ENCODE peak calls at places on chromosomes 11 and 22, in five cellular contexts. One of them, this sample, is unnamed.

GRCh38 chr22:19844423-19845368 is 10.0 kb downstream of the GNB1L start:
- DNase-seq in IMR-90: peak; percentile 40
- DNase-seq in CD8-positive, alpha-beta memory T cell: no peak
- DNase-seq in fibroblast of pulmonary artery: peak; percentile 47
- DNase-seq in tibial nerve: no peak
- DNase-seq in this sample: peak; percentile 53

GRCh38 chr11:19428206-19429001 is 187.7 kb upstream of the E2F8 start:
- DNase-seq in IMR-90: peak; percentile 34
- DNase-seq in CD8-positive, alpha-beta memory T cell: no peak
- DNase-seq in fibroblast of pulmonary artery: no peak
- DNase-seq in tibial nerve: no peak
- DNase-seq in this sample: no peak

GRCh38 chr11:128988224-128988970 is 45.7 kb upstream of the TP53AIP1 start:
- DNase-seq in IMR-90: peak; percentile 16
- DNase-seq in CD8-positive, alpha-beta memory T cell: no peak
- DNase-seq in fibroblast of pulmonary artery: no peak
- DNase-seq in tibial nerve: no peak
- DNase-seq in this sample: no peak

GRCh38 chr11:92739020-92739419 is 230.4 kb upstream of the MTNR1B start:
- DNase-seq in IMR-90: peak; percentile 29
- DNase-seq in CD8-positive, alpha-beta memory T cell: no peak
- DNase-seq in fibroblast of pulmonary artery: peak; percentile 58
- DNase-seq in tibial nerve: peak; percentile 79
- DNase-seq in this sample: no peak

GRCh38 chr22:47463220-47463619 is 700.8 kb downstream of the TBC1D22A start:
- DNase-seq in IMR-90: no peak
- DNase-seq in CD8-positive, alpha-beta memory T cell: no peak
- DNase-seq in fibroblast of pulmonary artery: no peak
- DNase-seq in tibial nerve: no peak
- DNase-seq in this sample: no peak

GRCh38 chr11:128294685-128295079 is 292.7 kb downstream of the ETS1 start:
- DNase-seq in IMR-90: peak; percentile 63
- DNase-seq in CD8-positive, alpha-beta memory T cell: no peak
- DNase-seq in fibroblast of pulmonary artery: peak; percentile 27
- DNase-seq in tibial nerve: no peak
- DNase-seq in this sample: no peak

GRCh38 chr11:108286369-108286768 is 63.5 kb downstream of the ATM start:
- DNase-seq in IMR-90: no peak
- DNase-seq in CD8-positive, alpha-beta memory T cell: no peak
- DNase-seq in fibroblast of pulmonary artery: no peak
- DNase-seq in tibial nerve: no peak
- DNase-seq in this sample: no peak

GRCh38 chr11:113376156-113376555 is 11.4 kb upstream of the ANKK1 start:
- DNase-seq in IMR-90: peak; percentile 30
- DNase-seq in CD8-positive, alpha-beta memory T cell: no peak
- DNase-seq in fibroblast of pulmonary artery: peak; percentile 72
- DNase-seq in tibial nerve: no peak
- DNase-seq in this sample: no peak

GRCh38 chr11:65419460-65419772 is 3.2 kb upstream of the NEAT1 start:
- DNase-seq in IMR-90: no peak
- DNase-seq in CD8-positive, alpha-beta memory T cell: no peak
- DNase-seq in fibroblast of pulmonary artery: no peak
- DNase-seq in tibial nerve: peak; percentile 31
- DNase-seq in this sample: no peak

GRCh38 chr22:46373838-46374662 is 38.5 kb downstream of the TRMU start:
- DNase-seq in IMR-90: no peak
- DNase-seq in CD8-positive, alpha-beta memory T cell: peak; percentile 58
- DNase-seq in fibroblast of pulmonary artery: no peak
- DNase-seq in tibial nerve: no peak
- DNase-seq in this sample: peak; percentile 64

GRCh38 chr11:22641559-22641958 is 15.9 kb upstream of the FANCF start:
- DNase-seq in IMR-90: no peak
- DNase-seq in CD8-positive, alpha-beta memory T cell: no peak
- DNase-seq in fibroblast of pulmonary artery: no peak
- DNase-seq in tibial nerve: no peak
- DNase-seq in this sample: no peak

GRCh38 chr11:46375392-46376101 is 5.9 kb upstream of the MDK start:
- DNase-seq in IMR-90: no peak
- DNase-seq in CD8-positive, alpha-beta memory T cell: no peak
- DNase-seq in fibroblast of pulmonary artery: no peak
- DNase-seq in tibial nerve: no peak
- DNase-seq in this sample: no peak

GRCh38 chr22:36404436-36404835 is 16.7 kb upstream of the MYH9 start:
- DNase-seq in IMR-90: no peak
- DNase-seq in CD8-positive, alpha-beta memory T cell: no peak
- DNase-seq in fibroblast of pulmonary artery: no peak
- DNase-seq in tibial nerve: no peak
- DNase-seq in this sample: no peak

GRCh38 chr11:43212279-43212678 is 99.5 kb upstream of the API5 start:
- DNase-seq in IMR-90: no peak
- DNase-seq in CD8-positive, alpha-beta memory T cell: no peak
- DNase-seq in fibroblast of pulmonary artery: no peak
- DNase-seq in tibial nerve: no peak
- DNase-seq in this sample: peak; percentile 18

GRCh38 chr22:48758021-48758561 is 1069.6 kb downstream of the BRD1 start:
- DNase-seq in IMR-90: no peak
- DNase-seq in CD8-positive, alpha-beta memory T cell: no peak
- DNase-seq in fibroblast of pulmonary artery: no peak
- DNase-seq in tibial nerve: no peak
- DNase-seq in this sample: peak; percentile 49

GRCh38 chr11:73981051-73981805 is 1.4 kb downstream of the UCP2 start:
- DNase-seq in IMR-90: no peak
- DNase-seq in CD8-positive, alpha-beta memory T cell: peak; percentile 37
- DNase-seq in fibroblast of pulmonary artery: no peak
- DNase-seq in tibial nerve: no peak
- DNase-seq in this sample: peak; percentile 26

GRCh38 chr11:68146704-68147474 is 25.7 kb upstream of the CHKA start:
- DNase-seq in IMR-90: peak; percentile 50
- DNase-seq in CD8-positive, alpha-beta memory T cell: no peak
- DNase-seq in fibroblast of pulmonary artery: peak; percentile 49
- DNase-seq in tibial nerve: no peak
- DNase-seq in this sample: peak; percentile 47

GRCh38 chr11:110573411-110573810 is 138.8 kb downstream of the ARHGAP20 start:
- DNase-seq in IMR-90: no peak
- DNase-seq in CD8-positive, alpha-beta memory T cell: no peak
- DNase-seq in fibroblast of pulmonary artery: no peak
- DNase-seq in tibial nerve: no peak
- DNase-seq in this sample: no peak

GRCh38 chr22:48337957-48338792 is 1489.5 kb downstream of the BRD1 start:
- DNase-seq in IMR-90: no peak
- DNase-seq in CD8-positive, alpha-beta memory T cell: no peak
- DNase-seq in fibroblast of pulmonary artery: no peak
- DNase-seq in tibial nerve: no peak
- DNase-seq in this sample: peak; percentile 52

GRCh38 chr11:8021920-8022319 is 34.8 kb downstream of the EIF3F start:
- DNase-seq in IMR-90: no peak
- DNase-seq in CD8-positive, alpha-beta memory T cell: no peak
- DNase-seq in fibroblast of pulmonary artery: no peak
- DNase-seq in tibial nerve: no peak
- DNase-seq in this sample: no peak

GRCh38 chr11:17611049-17611448 is 64.0 kb downstream of the OTOG start:
- DNase-seq in IMR-90: no peak
- DNase-seq in CD8-positive, alpha-beta memory T cell: no peak
- DNase-seq in fibroblast of pulmonary artery: no peak
- DNase-seq in tibial nerve: no peak
- DNase-seq in this sample: peak; percentile 32

GRCh38 chr22:47842119-47842518 is 1079.7 kb downstream of the TBC1D22A start:
- DNase-seq in IMR-90: no peak
- DNase-seq in CD8-positive, alpha-beta memory T cell: no peak
- DNase-seq in fibroblast of pulmonary artery: no peak
- DNase-seq in tibial nerve: no peak
- DNase-seq in this sample: peak; percentile 46

GRCh38 chr11:95512682-95513081 is 276.9 kb downstream of the FAM76B start:
- DNase-seq in IMR-90: peak; percentile 88
- DNase-seq in CD8-positive, alpha-beta memory T cell: no peak
- DNase-seq in fibroblast of pulmonary artery: peak; percentile 88
- DNase-seq in tibial nerve: peak; percentile 69
- DNase-seq in this sample: no peak

GRCh38 chr11:120339394-120339890 is 3.2 kb downstream of the ARHGEF12 start:
- DNase-seq in IMR-90: peak; percentile 43
- DNase-seq in CD8-positive, alpha-beta memory T cell: no peak
- DNase-seq in fibroblast of pulmonary artery: peak; percentile 45
- DNase-seq in tibial nerve: no peak
- DNase-seq in this sample: no peak

GRCh38 chr11:115408036-115408911 is 95.9 kb downstream of the CADM1 start:
- DNase-seq in IMR-90: peak; percentile 44
- DNase-seq in CD8-positive, alpha-beta memory T cell: no peak
- DNase-seq in fibroblast of pulmonary artery: no peak
- DNase-seq in tibial nerve: no peak
- DNase-seq in this sample: no peak

GRCh38 chr11:111512296-111513239 is at the start of gene BTG4:
- DNase-seq in IMR-90: no peak
- DNase-seq in CD8-positive, alpha-beta memory T cell: no peak
- DNase-seq in fibroblast of pulmonary artery: no peak
- DNase-seq in tibial nerve: no peak
- DNase-seq in this sample: peak; percentile 75

GRCh38 chr11:64448599-64449380 is 89.8 kb downstream of the RPS6KA4 start:
- DNase-seq in IMR-90: peak; percentile 43
- DNase-seq in CD8-positive, alpha-beta memory T cell: peak; percentile 77
- DNase-seq in fibroblast of pulmonary artery: peak; percentile 61
- DNase-seq in tibial nerve: peak; percentile 74
- DNase-seq in this sample: peak; percentile 96

GRCh38 chr11:65880844-65881421 is 1.3 kb downstream of the CTSW start:
- DNase-seq in IMR-90: no peak
- DNase-seq in CD8-positive, alpha-beta memory T cell: no peak
- DNase-seq in fibroblast of pulmonary artery: no peak
- DNase-seq in tibial nerve: no peak
- DNase-seq in this sample: no peak

GRCh38 chr11:73201888-73202810 is 15.9 kb upstream of the P2RY2 start:
- DNase-seq in IMR-90: no peak
- DNase-seq in CD8-positive, alpha-beta memory T cell: no peak
- DNase-seq in fibroblast of pulmonary artery: no peak
- DNase-seq in tibial nerve: no peak
- DNase-seq in this sample: no peak

GRCh38 chr11:92380882-92381281 is 156.3 kb downstream of the FAT3 start:
- DNase-seq in IMR-90: peak; percentile 77
- DNase-seq in CD8-positive, alpha-beta memory T cell: no peak
- DNase-seq in fibroblast of pulmonary artery: peak; percentile 53
- DNase-seq in tibial nerve: no peak
- DNase-seq in this sample: no peak

GRCh38 chr11:63845305-63845704 is 6.4 kb downstream of the MARK2 start:
- DNase-seq in IMR-90: peak; percentile 91
- DNase-seq in CD8-positive, alpha-beta memory T cell: peak; percentile 16
- DNase-seq in fibroblast of pulmonary artery: peak; percentile 83
- DNase-seq in tibial nerve: no peak
- DNase-seq in this sample: no peak

GRCh38 chr11:72085836-72086475 is 5.3 kb downstream of the LRRC51 start:
- DNase-seq in IMR-90: no peak
- DNase-seq in CD8-positive, alpha-beta memory T cell: no peak
- DNase-seq in fibroblast of pulmonary artery: no peak
- DNase-seq in tibial nerve: no peak
- DNase-seq in this sample: no peak

GRCh38 chr11:72081856-72082255 is 1.2 kb downstream of the LRRC51 start:
- DNase-seq in IMR-90: no peak
- DNase-seq in CD8-positive, alpha-beta memory T cell: no peak
- DNase-seq in fibroblast of pulmonary artery: no peak
- DNase-seq in tibial nerve: no peak
- DNase-seq in this sample: no peak

GRCh38 chr11:72083414-72083813 is 2.8 kb downstream of the LRRC51 start:
- DNase-seq in IMR-90: no peak
- DNase-seq in CD8-positive, alpha-beta memory T cell: no peak
- DNase-seq in fibroblast of pulmonary artery: no peak
- DNase-seq in tibial nerve: no peak
- DNase-seq in this sample: no peak

GRCh38 chr11:72084960-72085359 is 4.3 kb downstream of the LRRC51 start:
- DNase-seq in IMR-90: no peak
- DNase-seq in CD8-positive, alpha-beta memory T cell: no peak
- DNase-seq in fibroblast of pulmonary artery: no peak
- DNase-seq in tibial nerve: no peak
- DNase-seq in this sample: no peak

GRCh38 chr11:72084076-72084475 is 3.4 kb downstream of the LRRC51 start:
- DNase-seq in IMR-90: no peak
- DNase-seq in CD8-positive, alpha-beta memory T cell: no peak
- DNase-seq in fibroblast of pulmonary artery: no peak
- DNase-seq in tibial nerve: no peak
- DNase-seq in this sample: no peak
- H3K4me3 ChIP-seq in IMR-90: no peak overlapping the region
- H3K4me3 ChIP-seq in CD8-positive, alpha-beta memory T cell: no peak overlapping the region
- H3K4me3 ChIP-seq in fibroblast of pulmonary artery: no peak overlapping the region
- H3K4me3 ChIP-seq in tibial nerve: no peak overlapping the region
- H3K4me3 ChIP-seq in this sample: no peak overlapping the region

GRCh38 chr11:32348502-32348901 is 86.8 kb downstream of the WT1 start:
- DNase-seq in IMR-90: no peak
- DNase-seq in CD8-positive, alpha-beta memory T cell: no peak
- DNase-seq in fibroblast of pulmonary artery: no peak
- DNase-seq in tibial nerve: no peak
- DNase-seq in this sample: no peak

GRCh38 chr11:32358729-32359128 is 76.6 kb downstream of the WT1 start:
- DNase-seq in IMR-90: no peak
- DNase-seq in CD8-positive, alpha-beta memory T cell: no peak
- DNase-seq in fibroblast of pulmonary artery: no peak
- DNase-seq in tibial nerve: no peak
- DNase-seq in this sample: no peak

DNA sequence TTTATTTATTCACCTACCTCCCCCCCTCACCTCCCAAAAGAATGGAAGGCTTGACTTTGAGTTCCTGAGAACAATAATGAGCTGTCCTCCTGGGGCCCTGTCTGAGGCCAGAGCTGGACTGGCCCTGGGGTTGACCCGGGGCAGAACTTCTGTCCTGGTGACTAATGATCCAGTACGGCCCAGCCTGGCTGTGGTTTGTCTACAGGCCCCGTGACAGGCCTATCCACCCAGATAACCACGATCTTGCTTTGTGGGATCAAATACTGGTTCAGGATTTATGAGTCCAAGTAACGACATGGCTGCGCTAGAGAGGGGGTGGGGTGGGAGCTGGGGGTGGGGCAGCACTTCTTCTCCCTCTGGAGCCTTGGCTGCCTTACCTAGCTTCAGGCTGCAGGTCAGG is 81.5 kb downstream of the WT1 start:
- DNase-seq in IMR-90: no peak
- DNase-seq in CD8-positive, alpha-beta memory T cell: no peak
- DNase-seq in fibroblast of pulmonary artery: no peak
- DNase-seq in tibial nerve: no peak
- DNase-seq in this sample: no peak
- H3K4me3 ChIP-seq in IMR-90: no peak overlapping the region
- H3K4me3 ChIP-seq in CD8-positive, alpha-beta memory T cell: no peak overlapping the region
- H3K4me3 ChIP-seq in fibroblast of pulmonary artery: no peak overlapping the region
- H3K4me3 ChIP-seq in tibial nerve: no peak overlapping the region
- H3K4me3 ChIP-seq in this sample: no peak overlapping the region

DNA sequence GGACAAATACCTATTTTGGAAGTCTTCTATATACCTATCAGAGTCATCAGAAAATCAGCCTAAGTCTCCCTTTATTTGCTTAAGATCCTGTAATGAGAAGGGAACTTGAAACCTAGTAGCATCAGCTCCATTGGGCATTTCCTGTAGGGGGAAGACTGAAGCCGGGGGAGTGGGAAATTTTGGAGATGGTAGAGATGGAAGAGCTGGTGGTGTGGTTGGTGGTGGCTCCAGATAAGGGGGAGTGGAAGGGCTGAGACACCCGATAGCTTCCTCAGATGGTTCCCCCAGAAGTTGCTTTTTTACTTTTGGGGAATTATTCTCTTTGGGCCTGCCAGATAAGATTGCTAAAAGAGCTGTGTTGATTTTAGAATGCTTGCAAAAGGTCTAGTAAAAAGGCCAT is 16.4 kb upstream of the EI24 start:
- DNase-seq in IMR-90: no peak
- DNase-seq in CD8-positive, alpha-beta memory T cell: no peak
- DNase-seq in fibroblast of pulmonary artery: no peak
- DNase-seq in tibial nerve: no peak
- DNase-seq in this sample: no peak
- H3K4me3 ChIP-seq in IMR-90: no peak overlapping the region
- H3K4me3 ChIP-seq in CD8-positive, alpha-beta memory T cell: no peak overlapping the region
- H3K4me3 ChIP-seq in fibroblast of pulmonary artery: no peak overlapping the region
- H3K4me3 ChIP-seq in tibial nerve: no peak overlapping the region
- H3K4me3 ChIP-seq in this sample: no peak overlapping the region

GRCh38 chr11:44567876-44568256 is 2.4 kb downstream of the CD82 start:
- DNase-seq in IMR-90: no peak
- DNase-seq in CD8-positive, alpha-beta memory T cell: no peak
- DNase-seq in fibroblast of pulmonary artery: no peak
- DNase-seq in tibial nerve: no peak
- DNase-seq in this sample: no peak
- H3K4me3 ChIP-seq in IMR-90: no peak overlapping the region
- H3K4me3 ChIP-seq in CD8-positive, alpha-beta memory T cell: peak overlapping the region; percentile 3
- H3K4me3 ChIP-seq in fibroblast of pulmonary artery: no peak overlapping the region
- H3K4me3 ChIP-seq in tibial nerve: no peak overlapping the region
- H3K4me3 ChIP-seq in this sample: no peak overlapping the region